ENCODE peak calls at places on chromosomes 11 and 22, in nine cellular contexts. X is epithelial cell of proximal tubule; V is gastrocnemius medialis; P is fibroblast of lung; H is AG04450; Y is hepatocyte; O is CD8-positive, alpha-beta memory T cell; T is tibial artery; E is tibial nerve. M is an unnamed sample.

GRCh38 chr11:43942651-43943356 is 367 bp downstream of the C11orf96 start:
- DNase-seq in X (no peak), V (no peak), P (peak; percentile 41), H (no peak), Y (peak; percentile 33), O (no peak), T (no peak), E (no peak), M (no peak)

GRCh38 chr22:28034760-28035401 is 115.8 kb upstream of the PITPNB start:
- DNase-seq in X (no peak), V (peak; percentile 99), P (peak; percentile 54), H (no peak), Y (peak; percentile 54), O (no peak), T (peak; percentile 85), E (peak; percentile 64), M (no peak)

GRCh38 chr11:119432484-119433368 is 9.8 kb upstream of the THY1 start:
- DNase-seq in X (no peak), V (no peak), P (peak; percentile 91), H (peak; percentile 66), Y (peak; percentile 28), O (no peak), T (no peak), E (no peak), M (peak; percentile 49)

GRCh38 chr22:50276143-50276542 is 6.0 kb upstream of the MAPK11 start:
- DNase-seq in X (no peak), V (no peak), P (peak; percentile 51), H (no peak), Y (peak; percentile 72), O (peak; percentile 52), T (no peak), E (no peak), M (peak; percentile 89)

GRCh38 chr11:64361659-64362058 is 2.7 kb downstream of the RPS6KA4 start:
- DNase-seq in X (no peak), V (no peak), P (no peak), H (no peak), Y (no peak), O (no peak), T (no peak), E (no peak), M (no peak)

GRCh38 chr22:20569059-20570058 is 61.9 kb downstream of the MED15 start:
- DNase-seq in X (peak; percentile 92), V (peak; percentile 88), P (peak; percentile 98), H (peak; percentile 94), Y (peak; percentile 83), O (peak; percentile 94), T (peak; percentile 87), E (peak; percentile 69), M (no peak)

GRCh38 chr11:61327669-61328071 is 5.2 kb downstream of the DDB1 start:
- DNase-seq in X (no peak), V (no peak), P (no peak), H (no peak), Y (no peak), O (no peak), T (no peak), E (no peak), M (no peak)

GRCh38 chr22:24685804-24686203 is 82.8 kb downstream of the GGT1 start:
- DNase-seq in X (no peak), V (no peak), P (peak; percentile 27), H (no peak), Y (no peak), O (no peak), T (no peak), E (no peak), M (no peak)

GRCh38 chr11:86535773-86536172 is 136.6 kb downstream of the ME3 start:
- DNase-seq in X (no peak), V (no peak), P (no peak), H (no peak), Y (no peak), O (no peak), T (no peak), E (no peak), M (no peak)

GRCh38 chr22:49427341-49427740 is 400.3 kb downstream of the BRD1 start:
- DNase-seq in X (no peak), V (no peak), P (no peak), H (no peak), Y (no peak), O (no peak), T (no peak), E (no peak), M (no peak)

GRCh38 chr22:41933411-41934177 is 7.0 kb upstream of the TNFRSF13C start:
- DNase-seq in X (no peak), V (no peak), P (no peak), H (no peak), Y (no peak), O (no peak), T (no peak), E (no peak), M (peak; percentile 72)

GRCh38 chr11:112555491-112556364 is 295.1 kb upstream of the PLET1 start:
- DNase-seq in X (no peak), V (peak; percentile 46), P (peak; percentile 33), H (no peak), Y (peak; percentile 76), O (peak; percentile 26), T (peak; percentile 29), E (no peak), M (peak; percentile 71)

GRCh38 chr22:49536571-49537131 is 291.0 kb downstream of the BRD1 start:
- DNase-seq in X (no peak), V (no peak), P (no peak), H (no peak), Y (no peak), O (no peak), T (peak; percentile 11), E (no peak), M (no peak)

GRCh38 chr11:47335733-47336132 is 16.8 kb downstream of the MYBPC3 start:
- DNase-seq in X (no peak), V (no peak), P (no peak), H (no peak), Y (no peak), O (no peak), T (no peak), E (no peak), M (no peak)

GRCh38 chr11:27551127-27551526 is 44.6 kb upstream of the LIN7C start:
- DNase-seq in X (no peak), V (no peak), P (no peak), H (no peak), Y (no peak), O (no peak), T (no peak), E (no peak), M (no peak)

GRCh38 chr11:26227311-26227710 is 104.6 kb upstream of the ANO3 start:
- DNase-seq in X (no peak), V (no peak), P (peak; percentile 96), H (peak; percentile 71), Y (peak; percentile 36), O (no peak), T (no peak), E (no peak), M (peak; percentile 76)

GRCh38 chr22:20438678-20439492 is 1.3 kb upstream of the SCARF2 start:
- DNase-seq in X (no peak), V (no peak), P (no peak), H (no peak), Y (no peak), O (no peak), T (no peak), E (no peak), M (no peak)

GRCh38 chr22:25680949-25681348 is 61.0 kb upstream of the MYO18B start:
- DNase-seq in X (no peak), V (no peak), P (no peak), H (no peak), Y (no peak), O (no peak), T (no peak), E (no peak), M (no peak)

GRCh38 chr11:131002145-131002544 is 85.9 kb upstream of the SNX19 start:
- DNase-seq in X (no peak), V (no peak), P (no peak), H (no peak), Y (no peak), O (no peak), T (no peak), E (no peak), M (no peak)

GRCh38 chr11:23112987-23113886 is 253.0 kb upstream of the CCDC179 start:
- DNase-seq in X (peak; percentile 46), V (no peak), P (peak; percentile 68), H (no peak), Y (peak; percentile 76), O (no peak), T (no peak), E (no peak), M (peak; percentile 74)

GRCh38 chr11:72589802-72590761 is 84.1 kb downstream of the PDE2A start:
- DNase-seq in X (no peak), V (no peak), P (peak; percentile 13), H (no peak), Y (peak; percentile 71), O (peak; percentile 37), T (no peak), E (no peak), M (peak; percentile 79)

GRCh38 chr11:120248551-120249278 is 8.8 kb downstream of the POU2F3 start:
- DNase-seq in X (peak; percentile 52), V (no peak), P (peak; percentile 19), H (no peak), Y (no peak), O (no peak), T (no peak), E (no peak), M (no peak)

GRCh38 chr11:12674571-12674935 is 332 bp downstream of the TEAD1 start:
- DNase-seq in X (no peak), V (no peak), P (no peak), H (no peak), Y (no peak), O (no peak), T (no peak), E (no peak), M (no peak)
- H3K4me3 ChIP-seq in X (peak overlapping the region; percentile 64), V (peak overlapping the region; percentile 60), P (no peak overlapping the region), H (peak overlapping the region; percentile 68), Y (peak overlapping the region; percentile 89), O (no peak overlapping the region), T (peak overlapping the region; percentile 70), E (peak overlapping the region; percentile 67), M (no peak overlapping the region)

GRCh38 chr11:29293825-29294224 is 723.0 kb downstream of the KCNA4 start:
- DNase-seq in X (no peak), V (no peak), P (peak; percentile 72), H (peak; percentile 62), Y (no peak), O (no peak), T (no peak), E (no peak), M (no peak)
- H3K4me3 ChIP-seq in X (no peak overlapping the region), V (no peak overlapping the region), P (no peak overlapping the region), H (no peak overlapping the region), Y (no peak overlapping the region), O (no peak overlapping the region), T (no peak overlapping the region), E (no peak overlapping the region), M (no peak overlapping the region)

GRCh38 chr11:65426839-65427690 is 4.5 kb downstream of the NEAT1 start:
- DNase-seq in X (peak; percentile 70), V (peak; percentile 61), P (peak; percentile 71), H (no peak), Y (peak; percentile 74), O (peak; percentile 29), T (peak; percentile 43), E (no peak), M (peak; percentile 78)
- H3K4me3 ChIP-seq in X (peak overlapping the region; percentile 85), V (peak overlapping the region; percentile 87), P (peak overlapping the region; percentile 81), H (peak overlapping the region; percentile 97), Y (peak overlapping the region; percentile 63), O (peak overlapping the region; percentile 89), T (peak overlapping the region; percentile 67), E (peak overlapping the region; percentile 79), M (peak overlapping the region; percentile 84)

GRCh38 chr11:41286751-41287150 is 172.7 kb downstream of the LRRC4C start:
- DNase-seq in X (no peak), V (no peak), P (no peak), H (no peak), Y (no peak), O (no peak), T (no peak), E (no peak), M (no peak)

GRCh38 chr11:41289408-41289807 is 170.0 kb downstream of the LRRC4C start:
- DNase-seq in X (no peak), V (no peak), P (no peak), H (no peak), Y (no peak), O (no peak), T (no peak), E (no peak), M (no peak)
- H3K4me3 ChIP-seq in X (no peak overlapping the region), V (no peak overlapping the region), P (no peak overlapping the region), H (no peak overlapping the region), Y (no peak overlapping the region), O (no peak overlapping the region), T (no peak overlapping the region), E (no peak overlapping the region), M (no peak overlapping the region)

M was measured in Karpas-422.